ENCODE peak calls at places on chromosomes 13 and 19, in ten cellular contexts. I is neural progenitor cell, Q is mucosa of descending colon, P is mesothelial cell of epicardium, F is activated B cell treated with CpG ODN at 0.5 μM for 24 hours, E is retinal pigment epithelial cell, N is pancreas, U is NB4, G is IMR-90, X is DND-41. A is an unnamed sample.

GRCh38 chr13:30898721-30899188 is 7.3 kb upstream of the MEDAG start:
- DNase-seq in I (no peak), Q (no peak), P (no peak), F (no peak), E (peak), N (no peak), U (no peak), G (peak), X (no peak), A (peak)

GRCh38 chr13:50384724-50385123 is 369.5 kb downstream of the KCNRG start:
- DNase-seq in I (no peak), Q (no peak), P (no peak), F (no peak), E (no peak), N (no peak), U (no peak), G (no peak), X (peak), A (no peak)

GRCh38 chr13:110230661-110231347 is 76.2 kb downstream of the COL4A1 start:
- DNase-seq in I (no peak), Q (no peak), P (no peak), F (no peak), E (no peak), N (no peak), U (no peak), G (no peak), X (no peak), A (no peak)

GRCh38 chr19:12859546-12859945 is 21.2 kb downstream of the MAST1 start:
- DNase-seq in I (no peak), Q (no peak), P (no peak), F (no peak), E (no peak), N (no peak), U (no peak), G (peak), X (no peak), A (no peak)

GRCh38 chr19:48344892-48345291 is 18.8 kb downstream of the TMEM143 start:
- DNase-seq in I (no peak), Q (no peak), P (no peak), F (no peak), E (no peak), N (no peak), U (peak), G (no peak), X (no peak), A (no peak)

GRCh38 chr13:30752201-30752797 is 17.0 kb downstream of the ALOX5AP start:
- DNase-seq in I (no peak), Q (no peak), P (no peak), F (no peak), E (no peak), N (no peak), U (no peak), G (peak), X (no peak), A (no peak)

GRCh38 chr19:2391118-2391725 is 31.2 kb downstream of the TMPRSS9 start:
- DNase-seq in I (peak), Q (no peak), P (no peak), F (no peak), E (peak), N (no peak), U (peak), G (peak), X (peak), A (peak)

GRCh38 chr19:246551-246950 is 44.7 kb downstream of the PLPP2 start:
- DNase-seq in I (no peak), Q (peak), P (peak), F (no peak), E (no peak), N (no peak), U (peak), G (no peak), X (peak), A (no peak)

GRCh38 chr13:34748561-34748960 is 193.5 kb upstream of the NBEA start:
- DNase-seq in I (no peak), Q (no peak), P (no peak), F (no peak), E (peak), N (no peak), U (no peak), G (no peak), X (no peak), A (no peak)

GRCh38 chr19:58554494-58555368 is at the start of gene CHMP2A:
- DNase-seq in I (peak), Q (peak), P (peak), F (peak), E (peak), N (peak), U (peak), G (peak), X (peak), A (peak)

GRCh38 chr13:112456138-112457056 is 80.2 kb downstream of the SPACA7 start:
- DNase-seq in I (no peak), Q (no peak), P (no peak), F (no peak), E (no peak), N (no peak), U (no peak), G (no peak), X (no peak), A (no peak)

GRCh38 chr19:27858981-27859581 is 1353.9 kb downstream of the UQCRFS1 start:
- DNase-seq in I (no peak), Q (no peak), P (no peak), F (no peak), E (no peak), N (no peak), U (no peak), G (no peak), X (no peak), A (no peak)

GRCh38 chr13:41668130-41668757 is 210.9 kb downstream of the RGCC start:
- DNase-seq in I (peak), Q (no peak), P (no peak), F (no peak), E (peak), N (no peak), U (peak), G (peak), X (peak), A (peak)

GRCh38 chr13:24540236-24541126 is 27.9 kb upstream of the PARP4 start:
- DNase-seq in I (peak), Q (no peak), P (no peak), F (no peak), E (no peak), N (peak), U (peak), G (no peak), X (no peak), A (peak)
- TF ChIP-seq CTCF in I (peak), Q (no peak), P (no peak), F (no peak), E (peak), N (no peak), U (no peak), G (peak), X (no peak), A (peak)

GRCh38 chr19:14078406-14078805 is 5.8 kb downstream of the MISP3 start:
- DNase-seq in I (no peak), Q (no peak), P (no peak), F (no peak), E (no peak), N (no peak), U (no peak), G (peak), X (no peak), A (no peak)
- TF ChIP-seq CTCF in I (no peak), Q (no peak), P (no peak), F (no peak), E (no peak), N (no peak), U (no peak), G (no peak), X (no peak), A (no peak)

GRCh38 chr13:97849305-97849704 is 104.2 kb upstream of the IPO5 start:
- DNase-seq in I (peak), Q (no peak), P (no peak), F (no peak), E (peak), N (no peak), U (peak), G (peak), X (peak), A (no peak)
- TF ChIP-seq CTCF in I (peak), Q (no peak), P (no peak), F (no peak), E (peak), N (no peak), U (peak), G (peak), X (peak), A (no peak)

GRCh38 chr13:92173254-92173653 is 774.8 kb downstream of the GPC5 start:
- DNase-seq in I (no peak), Q (no peak), P (no peak), F (no peak), E (no peak), N (no peak), U (no peak), G (no peak), X (no peak), A (no peak)

GRCh38 chr13:92172191-92172590 is 773.8 kb downstream of the GPC5 start:
- DNase-seq in I (no peak), Q (no peak), P (no peak), F (no peak), E (no peak), N (no peak), U (no peak), G (peak), X (no peak), A (no peak)

GRCh38 chr13:92175330-92175729 is 776.9 kb downstream of the GPC5 start:
- DNase-seq in I (peak), Q (no peak), P (peak), F (no peak), E (no peak), N (no peak), U (peak), G (peak), X (peak), A (peak)
- TF ChIP-seq CTCF in I (peak), Q (no peak), P (peak), F (no peak), E (peak), N (no peak), U (peak), G (peak), X (peak), A (no peak)

GRCh38 chr19:6396305-6396704 is 3.3 kb upstream of the GTF2F1 start:
- DNase-seq in I (no peak), Q (no peak), P (no peak), F (no peak), E (no peak), N (no peak), U (no peak), G (no peak), X (no peak), A (no peak)

GRCh38 chr19:6394831-6395230 is 1.9 kb upstream of the GTF2F1 start:
- DNase-seq in I (no peak), Q (no peak), P (no peak), F (no peak), E (no peak), N (no peak), U (no peak), G (no peak), X (no peak), A (no peak)

GRCh38 chr19:6393982-6394412 is 1.0 kb upstream of the GTF2F1 start:
- DNase-seq in I (no peak), Q (no peak), P (no peak), F (no peak), E (no peak), N (no peak), U (no peak), G (no peak), X (no peak), A (peak)

GRCh38 chr19:6392219-6393073 is 518 bp downstream of the GTF2F1 start:
- DNase-seq in I (peak), Q (no peak), P (no peak), F (no peak), E (no peak), N (no peak), U (no peak), G (no peak), X (no peak), A (no peak)

GRCh38 chr19:6393074-6393981 is at the start of gene GTF2F1:
- DNase-seq in I (peak), Q (peak), P (peak), F (peak), E (peak), N (peak), U (peak), G (peak), X (peak), A (peak)
- TF ChIP-seq CTCF in I (peak), Q (no peak), P (no peak), F (no peak), E (peak), N (no peak), U (no peak), G (peak), X (peak), A (peak)

GRCh38 chr13:19888799-19889198 is 25.4 kb upstream of the ZMYM5 start:
- DNase-seq in I (no peak), Q (no peak), P (no peak), F (no peak), E (no peak), N (no peak), U (peak), G (peak), X (no peak), A (no peak)
- TF ChIP-seq CTCF in I (no peak), Q (no peak), P (no peak), F (no peak), E (no peak), N (no peak), U (no peak), G (peak), X (peak), A (peak)